ENCODE peak calls at places on chromosomes 3 and 15, in seven cellular contexts. N is NCI-H524, O is NCI-H748 treated with DMSO at 0.1 percent for 48 hours, P is body of pancreas, A is cardiac muscle cell, X is KBM-7, S is iris pigment epithelial cell. G is an unnamed sample.

GRCh38 chr15:69002783-69003182 is 11.7 kb upstream of the NOX5 start:
- DNase-seq in S (no peak), O (no peak), A (no peak), N (no peak), P (no peak), X (no peak), G (no peak)

GRCh38 chr3:184748219-184749135 is 36.6 kb upstream of the MAGEF1 start:
- DNase-seq in A (no peak), S (no peak), P (peak; percentile 59), N (peak; percentile 64), X (peak; percentile 27), O (peak; percentile 4), G (no peak)

GRCh38 chr3:99442599-99442998 is 195.8 kb upstream of the COL8A1 start:
- DNase-seq in N (no peak), P (no peak), S (no peak), O (no peak), X (no peak), A (no peak), G (no peak)

GRCh38 chr3:29385056-29385455 is 104.2 kb downstream of the RBMS3 start:
- DNase-seq in X (no peak), A (peak; percentile 76), O (no peak), N (peak; percentile 64), P (no peak), S (peak; percentile 67), G (no peak)

GRCh38 chr3:129690406-129690805 is 83.9 kb upstream of the PLXND1 start:
- DNase-seq in X (peak; percentile 82), N (peak; percentile 99), O (peak; percentile 42), S (peak; percentile 76), A (peak; percentile 71), P (peak; percentile 13), G (no peak)

GRCh38 chr15:82921242-82921641 is 31.3 kb downstream of the HOMER2 start:
- DNase-seq in N (no peak), O (no peak), A (no peak), S (no peak), X (no peak), P (peak; percentile 52), G (no peak)

GRCh38 chr15:91223902-91224301 is 123.8 kb downstream of the SV2B start:
- DNase-seq in O (no peak), S (no peak), P (no peak), X (no peak), N (no peak), A (no peak), G (no peak)

GRCh38 chr15:45136378-45136764 is 6.6 kb downstream of the DUOX1 start:
- DNase-seq in P (no peak), S (no peak), N (no peak), O (no peak), A (no peak), X (no peak), G (no peak)

GRCh38 chr3:133747907-133748639 is 1.9 kb downstream of the TF start:
- DNase-seq in X (no peak), A (no peak), O (no peak), P (no peak), N (no peak), S (no peak), G (no peak)

GRCh38 chr3:159860727-159861126 is 127.9 kb upstream of the IL12A start:
- DNase-seq in S (peak; percentile 53), O (no peak), X (peak; percentile 68), P (no peak), N (peak; percentile 91), A (peak; percentile 55), G (no peak)

GRCh38 chr3:170233532-170233931 is 11.3 kb downstream of the PRKCI start:
- DNase-seq in O (no peak), X (peak; percentile 44), P (no peak), A (peak; percentile 84), N (no peak), S (peak; percentile 93), G (no peak)

GRCh38 chr3:39349080-39349479 is 19.6 kb downstream of the CCR8 start:
- DNase-seq in O (peak; percentile 38), A (no peak), N (no peak), S (no peak), P (no peak), X (no peak), G (no peak)

GRCh38 chr3:133264920-133265319 is 134.9 kb upstream of the BFSP2 start:
- DNase-seq in N (no peak), O (no peak), X (no peak), P (no peak), A (no peak), S (no peak), G (no peak)

GRCh38 chr15:83565553-83566159 is 88.3 kb upstream of the ADAMTSL3 start:
- DNase-seq in X (peak; percentile 68), A (peak; percentile 49), O (peak; percentile 16), N (peak; percentile 55), P (no peak), S (peak; percentile 21), G (no peak)

GRCh38 chr3:17865626-17866025 is 123.2 kb upstream of the TBC1D5 start:
- DNase-seq in X (no peak), S (no peak), N (no peak), P (no peak), O (no peak), A (no peak), G (no peak)

GRCh38 chr3:171190668-171191067 is 164.1 kb upstream of the SLC2A2 start:
- DNase-seq in O (no peak), S (peak; percentile 40), A (no peak), X (no peak), N (no peak), P (no peak), G (no peak)

GRCh38 chr15:101167366-101167790 is 84.5 kb downstream of the CHSY1 start:
- DNase-seq in O (no peak), N (no peak), S (peak; percentile 57), P (no peak), A (no peak), X (no peak), G (no peak)

GRCh38 chr3:115697263-115698053 is 74.1 kb downstream of the GAP43 start:
- DNase-seq in A (no peak), P (no peak), O (no peak), X (peak; percentile 7), N (no peak), S (no peak), G (no peak)

GRCh38 chr15:95520511-95520910 is 810.0 kb upstream of the NR2F2 start:
- DNase-seq in P (no peak), O (no peak), X (no peak), N (no peak), S (peak; percentile 7), A (no peak), G (no peak)

GRCh38 chr3:178802259-178802658 is 266.0 kb downstream of the KCNMB2 start:
- DNase-seq in O (no peak), N (peak; percentile 13), A (no peak), P (no peak), X (no peak), S (no peak), G (no peak)

GRCh38 chr3:129493206-129493605 is 35.2 kb upstream of the RHO start:
- DNase-seq in N (no peak), X (no peak), A (no peak), P (no peak), S (no peak), O (no peak), G (no peak)

GRCh38 chr3:55272031-55272645 is 215.0 kb downstream of the WNT5A start:
- DNase-seq in N (no peak), A (no peak), P (no peak), O (no peak), X (no peak), S (no peak), G (no peak)

GRCh38 chr15:87631093-87631492 is 625.4 kb downstream of the NTRK3 start:
- DNase-seq in P (no peak), O (no peak), S (no peak), X (no peak), N (no peak), A (no peak), G (no peak)

GRCh38 chr3:11185144-11185543 is 30.9 kb downstream of the HRH1 start:
- DNase-seq in X (no peak), O (no peak), N (no peak), S (no peak), P (no peak), A (no peak), G (no peak)

GRCh38 chr15:70286110-70286806 is 188.5 kb upstream of the TLE3 start:
- DNase-seq in N (no peak), P (no peak), O (no peak), X (no peak), A (no peak), S (no peak), G (no peak)

GRCh38 chr3:46844851-46845250 is 18.4 kb downstream of the MYL3 start:
- DNase-seq in A (no peak), O (no peak), P (no peak), X (no peak), S (no peak), N (no peak), G (no peak)

GRCh38 chr3:187946031-187946691 is 200.9 kb upstream of the BCL6 start:
- DNase-seq in O (no peak), S (peak; percentile 73), P (no peak), A (peak; percentile 49), X (no peak), N (peak; percentile 60), G (no peak)

GRCh38 chr15:101251830-101252820 is at the start of gene CHSY1:
- DNase-seq in S (peak; percentile 96), A (peak; percentile 97), N (peak; percentile 91), P (peak; percentile 91), O (peak; percentile 12), X (peak; percentile 91), G (peak; percentile 93)

GRCh38 chr15:66486887-66487286 is 10.7 kb downstream of the SNAPC5 start:
- DNase-seq in P (no peak), O (no peak), S (no peak), N (no peak), X (no peak), A (no peak), G (no peak)

GRCh38 chr15:98873441-98874218 is 134.0 kb downstream of the PGPEP1L start:
- DNase-seq in A (peak; percentile 70), P (no peak), O (no peak), S (peak; percentile 92), N (peak; percentile 49), X (peak; percentile 66), G (no peak)

GRCh38 chr3:109081746-109082510 is 36.0 kb downstream of the MORC1 start:
- DNase-seq in P (peak; percentile 52), X (peak; percentile 52), N (peak; percentile 75), O (peak; percentile 3), A (peak; percentile 66), S (peak; percentile 39), G (no peak)